ENCODE peak calls at places on chromosomes 5 and 9, in six cellular contexts. One of them, this sample, is unnamed. For H3K4me1 and H3K27me3, the result is how much of the 10 kb centered on the place peaks cover.

GRCh38 chr9:110602281-110602680 is 22.7 kb upstream of the SVEP1 start:
- DNase-seq in transverse colon: no peak
- DNase-seq in tibial nerve: no peak
- DNase-seq in K562: no peak
- DNase-seq in HepG2: no peak
- DNase-seq in heart left ventricle: no peak
- DNase-seq in this sample: no peak

GRCh38 chr5:154038241-154038603 is 488 bp downstream of the FAM114A2 start:
- DNase-seq in transverse colon: peak
- DNase-seq in tibial nerve: no peak
- DNase-seq in K562: peak
- DNase-seq in HepG2: peak
- DNase-seq in heart left ventricle: peak
- DNase-seq in this sample: peak

GRCh38 chr9:93597142-93597706 is 20.8 kb downstream of the PHF2 start:
- DNase-seq in transverse colon: no peak
- DNase-seq in tibial nerve: no peak
- DNase-seq in K562: no peak
- DNase-seq in HepG2: no peak
- DNase-seq in heart left ventricle: no peak
- DNase-seq in this sample: no peak

GRCh38 chr5:32225445-32225844 is 51.3 kb upstream of the GOLPH3 start:
- DNase-seq in transverse colon: no peak
- DNase-seq in tibial nerve: peak
- DNase-seq in K562: no peak
- DNase-seq in HepG2: peak
- DNase-seq in heart left ventricle: no peak
- DNase-seq in this sample: peak

GRCh38 chr5:177271113-177271512 is 32.4 kb downstream of the RAB24 start:
- DNase-seq in transverse colon: no peak
- DNase-seq in tibial nerve: no peak
- DNase-seq in K562: no peak
- DNase-seq in HepG2: no peak
- DNase-seq in heart left ventricle: no peak
- DNase-seq in this sample: no peak

GRCh38 chr5:164013077-164013670 is 507.8 kb downstream of the MAT2B start:
- DNase-seq in transverse colon: peak
- DNase-seq in tibial nerve: peak
- DNase-seq in K562: peak
- DNase-seq in HepG2: peak
- DNase-seq in heart left ventricle: peak
- DNase-seq in this sample: peak

GRCh38 chr9:114276908-114277821 is 45.7 kb upstream of the ORM1 start:
- DNase-seq in transverse colon: no peak
- DNase-seq in tibial nerve: no peak
- DNase-seq in K562: no peak
- DNase-seq in HepG2: no peak
- DNase-seq in heart left ventricle: peak
- DNase-seq in this sample: no peak

GRCh38 chr5:54626407-54626806 is 108.8 kb downstream of the SNX18 start:
- DNase-seq in transverse colon: no peak
- DNase-seq in tibial nerve: no peak
- DNase-seq in K562: no peak
- DNase-seq in HepG2: no peak
- DNase-seq in heart left ventricle: no peak
- DNase-seq in this sample: no peak

GRCh38 chr5:139954022-139954421 is 89.1 kb downstream of the NRG2 start:
- DNase-seq in transverse colon: no peak
- DNase-seq in tibial nerve: no peak
- DNase-seq in K562: no peak
- DNase-seq in HepG2: no peak
- DNase-seq in heart left ventricle: no peak
- DNase-seq in this sample: peak

GRCh38 chr5:73311291-73312110 is 137.1 kb downstream of the FOXD1 start:
- DNase-seq in transverse colon: no peak
- DNase-seq in tibial nerve: no peak
- DNase-seq in K562: no peak
- DNase-seq in HepG2: no peak
- DNase-seq in heart left ventricle: no peak
- DNase-seq in this sample: no peak

GRCh38 chr9:123257276-123257675 is 11.1 kb downstream of the STRBP start:
- DNase-seq in transverse colon: peak
- DNase-seq in tibial nerve: no peak
- DNase-seq in K562: no peak
- DNase-seq in HepG2: no peak
- DNase-seq in heart left ventricle: no peak
- DNase-seq in this sample: no peak

GRCh38 chr9:111037744-111038335 is 430 bp downstream of the LPAR1 start:
- DNase-seq in transverse colon: peak
- DNase-seq in tibial nerve: no peak
- DNase-seq in K562: no peak
- DNase-seq in HepG2: peak
- DNase-seq in heart left ventricle: peak
- DNase-seq in this sample: peak

GRCh38 chr9:16243798-16244197 is 626.7 kb downstream of the BNC2 start:
- DNase-seq in transverse colon: no peak
- DNase-seq in tibial nerve: no peak
- DNase-seq in K562: no peak
- DNase-seq in HepG2: no peak
- DNase-seq in heart left ventricle: no peak
- DNase-seq in this sample: no peak

GRCh38 chr5:58849995-58850667 is 267.3 kb downstream of the RAB3C start:
- DNase-seq in transverse colon: peak
- DNase-seq in tibial nerve: no peak
- DNase-seq in K562: peak
- DNase-seq in HepG2: peak
- DNase-seq in heart left ventricle: no peak
- DNase-seq in this sample: peak

GRCh38 chr5:177086918-177087706 is 397 bp downstream of the FGFR4 start:
- DNase-seq in transverse colon: peak
- DNase-seq in tibial nerve: no peak
- DNase-seq in K562: peak
- DNase-seq in HepG2: peak
- DNase-seq in heart left ventricle: no peak
- DNase-seq in this sample: no peak

GRCh38 chr9:128294142-128294541 is 18.1 kb downstream of the SWI5 start:
- DNase-seq in transverse colon: no peak
- DNase-seq in tibial nerve: no peak
- DNase-seq in K562: no peak
- DNase-seq in HepG2: no peak
- DNase-seq in heart left ventricle: no peak
- DNase-seq in this sample: no peak

GRCh38 chr9:29021632-29022031 is 1448.4 kb upstream of the C9orf72 start:
- DNase-seq in transverse colon: no peak
- DNase-seq in tibial nerve: no peak
- DNase-seq in K562: no peak
- DNase-seq in HepG2: no peak
- DNase-seq in heart left ventricle: no peak
- DNase-seq in this sample: no peak

GRCh38 chr5:94618029-94618492 is 343 bp downstream of the KIAA0825 start:
- DNase-seq in transverse colon: peak
- DNase-seq in tibial nerve: no peak
- DNase-seq in K562: peak
- DNase-seq in HepG2: peak
- DNase-seq in heart left ventricle: peak
- DNase-seq in this sample: peak

GRCh38 chr5:102856374-102856748 is 101.3 kb downstream of the PAM start:
- DNase-seq in transverse colon: no peak
- DNase-seq in tibial nerve: no peak
- DNase-seq in K562: no peak
- DNase-seq in HepG2: no peak
- DNase-seq in heart left ventricle: no peak
- DNase-seq in this sample: no peak

GRCh38 chr5:97266576-97266975 is 83.5 kb upstream of the RIOK2 start:
- DNase-seq in transverse colon: no peak
- DNase-seq in tibial nerve: peak
- DNase-seq in K562: no peak
- DNase-seq in HepG2: no peak
- DNase-seq in heart left ventricle: peak
- DNase-seq in this sample: peak

GRCh38 chr5:122192883-122193496 is 63.6 kb downstream of the ZNF474 start:
- DNase-seq in transverse colon: no peak
- DNase-seq in tibial nerve: peak
- DNase-seq in K562: peak
- DNase-seq in HepG2: peak
- DNase-seq in heart left ventricle: no peak
- DNase-seq in this sample: peak

GRCh38 chr9:81473206-81473605 is 216.1 kb downstream of the TLE1 start:
- DNase-seq in transverse colon: no peak
- DNase-seq in tibial nerve: no peak
- DNase-seq in K562: no peak
- DNase-seq in HepG2: no peak
- DNase-seq in heart left ventricle: no peak
- DNase-seq in this sample: no peak

GRCh38 chr9:81474792-81475191 is 214.6 kb downstream of the TLE1 start:
- DNase-seq in transverse colon: no peak
- DNase-seq in tibial nerve: no peak
- DNase-seq in K562: no peak
- DNase-seq in HepG2: no peak
- DNase-seq in heart left ventricle: no peak
- DNase-seq in this sample: no peak

GRCh38 chr9:81472701-81473100 is 216.6 kb downstream of the TLE1 start:
- DNase-seq in transverse colon: no peak
- DNase-seq in tibial nerve: no peak
- DNase-seq in K562: no peak
- DNase-seq in HepG2: no peak
- DNase-seq in heart left ventricle: no peak
- DNase-seq in this sample: no peak

GRCh38 chr9:81474125-81474524 is 215.2 kb downstream of the TLE1 start:
- DNase-seq in transverse colon: no peak
- DNase-seq in tibial nerve: no peak
- DNase-seq in K562: no peak
- DNase-seq in HepG2: no peak
- DNase-seq in heart left ventricle: no peak
- DNase-seq in this sample: no peak

DNA sequence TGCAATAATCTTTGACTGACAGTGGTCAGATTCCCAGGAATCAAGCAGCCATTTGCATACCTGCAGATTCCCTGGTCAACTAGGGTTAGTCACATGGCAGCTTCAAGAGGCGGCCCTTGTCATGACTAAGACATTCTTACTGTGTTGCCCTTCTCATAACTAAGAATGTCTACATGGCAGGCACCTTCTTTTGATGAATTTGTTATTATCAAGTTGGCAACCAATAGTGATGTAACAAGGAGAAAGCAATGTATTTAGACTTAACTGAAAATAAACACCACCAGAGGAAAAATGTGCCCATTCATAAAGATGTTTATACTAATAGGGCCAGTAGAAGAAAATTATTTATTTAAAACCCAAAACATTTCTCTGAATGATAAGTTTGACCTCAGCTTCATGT is 215.6 kb downstream of the TLE1 start:
- DNase-seq in transverse colon: no peak
- DNase-seq in tibial nerve: no peak
- DNase-seq in K562: no peak
- DNase-seq in HepG2: no peak
- DNase-seq in heart left ventricle: no peak
- DNase-seq in this sample: no peak
- H3K4me1 ChIP-seq in transverse colon: under half
- H3K4me1 ChIP-seq in tibial nerve: under half
- H3K4me1 ChIP-seq in K562: under half
- H3K4me1 ChIP-seq in HepG2: under half
- H3K4me1 ChIP-seq in heart left ventricle: under half
- H3K4me1 ChIP-seq in this sample: under half

DNA sequence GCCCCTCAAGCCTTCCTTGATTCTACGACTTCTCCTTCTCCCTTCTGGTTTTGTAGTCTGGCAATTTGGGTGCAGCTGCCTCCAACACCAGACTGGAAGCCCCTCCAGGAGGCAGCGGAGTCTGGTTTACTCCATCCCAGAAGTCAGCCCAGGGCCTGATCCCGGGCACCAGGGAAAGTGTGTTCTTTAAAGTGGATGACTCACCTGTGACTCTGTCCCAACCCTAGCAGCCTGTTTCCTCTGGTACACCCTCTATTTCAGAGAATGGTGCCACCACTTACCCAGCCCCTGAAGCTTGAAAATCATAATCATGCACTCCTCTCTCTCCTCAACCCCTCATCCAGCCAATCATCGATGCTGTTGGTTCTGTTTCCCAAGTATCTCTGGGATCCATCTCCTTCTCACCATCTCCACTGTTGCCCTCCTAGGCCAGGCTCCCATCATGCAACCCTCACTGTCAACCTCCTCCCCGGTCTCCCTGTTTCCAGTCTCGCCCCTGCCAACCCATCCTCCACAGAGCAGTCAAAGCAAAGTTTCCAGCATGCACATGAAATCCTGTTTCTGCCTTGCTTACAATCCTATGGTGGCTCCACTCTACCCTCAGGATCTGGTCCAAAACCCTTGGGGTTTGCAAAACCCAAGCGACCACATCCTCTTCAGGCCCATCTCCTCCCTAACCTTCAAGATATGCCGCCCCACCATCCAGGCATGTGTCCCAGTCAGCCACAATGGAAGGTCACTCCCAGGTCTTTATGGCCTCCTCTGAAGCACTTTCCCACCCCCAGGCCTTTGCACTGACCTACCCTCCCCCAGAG is 10.5 kb downstream of the LHX6 start:
- DNase-seq in transverse colon: no peak
- DNase-seq in tibial nerve: no peak
- DNase-seq in K562: no peak
- DNase-seq in HepG2: no peak
- DNase-seq in heart left ventricle: no peak
- DNase-seq in this sample: no peak
- H3K27me3 ChIP-seq in transverse colon: half or more
- H3K27me3 ChIP-seq in tibial nerve: half or more
- H3K27me3 ChIP-seq in K562: under half
- H3K27me3 ChIP-seq in HepG2: under half
- H3K27me3 ChIP-seq in heart left ventricle: half or more
- H3K27me3 ChIP-seq in this sample: under half

GRCh38 chr5:133612021-133612860 is at the start of gene FSTL4:
- DNase-seq in transverse colon: peak
- DNase-seq in tibial nerve: no peak
- DNase-seq in K562: no peak
- DNase-seq in HepG2: no peak
- DNase-seq in heart left ventricle: no peak
- DNase-seq in this sample: peak
- TF ChIP-seq POLR2A in transverse colon: no peak
- TF ChIP-seq POLR2A in tibial nerve: no peak
- TF ChIP-seq POLR2A in K562: no peak
- TF ChIP-seq POLR2A in HepG2: no peak
- TF ChIP-seq POLR2A in heart left ventricle: no peak
- TF ChIP-seq POLR2A in this sample: no peak

DNA sequence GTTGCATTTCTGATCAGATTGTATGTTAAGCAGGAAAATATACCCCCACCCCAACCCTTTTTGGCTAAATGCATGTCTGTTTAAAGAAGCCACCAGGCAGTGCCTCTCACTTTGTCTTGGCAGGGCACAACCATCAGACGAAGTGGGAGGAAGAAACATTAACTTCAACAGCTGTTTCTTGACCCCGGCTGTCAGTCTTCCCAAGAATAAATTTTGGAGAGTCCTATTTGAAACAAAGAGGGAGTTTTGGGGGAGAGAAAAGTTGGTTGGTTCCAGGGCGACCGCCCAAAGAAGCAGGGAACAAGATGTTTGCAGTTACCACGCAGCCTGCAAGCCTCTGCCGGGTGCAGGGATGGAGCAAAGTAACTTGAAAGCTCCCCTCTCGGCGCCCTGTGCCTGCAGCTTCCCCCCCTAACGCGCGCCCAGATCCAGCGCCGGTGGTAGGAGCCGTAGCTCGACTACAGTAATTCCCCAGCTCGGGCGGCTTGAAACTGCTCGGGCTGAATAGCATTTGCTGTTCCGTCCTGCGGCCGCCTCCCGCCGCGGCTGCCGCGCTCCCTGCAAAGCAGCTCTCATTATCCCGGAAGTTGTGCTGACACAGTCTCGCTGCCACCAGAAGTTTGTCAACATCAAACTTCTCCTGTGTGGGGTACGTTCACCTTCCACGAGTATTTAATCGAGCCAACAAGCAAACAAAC is 100.7 kb upstream of the SSBP2 start:
- DNase-seq in transverse colon: peak
- DNase-seq in tibial nerve: peak
- DNase-seq in K562: peak
- DNase-seq in HepG2: peak
- DNase-seq in heart left ventricle: peak
- DNase-seq in this sample: peak
- H3K4me1 ChIP-seq in transverse colon: under half
- H3K4me1 ChIP-seq in tibial nerve: under half
- H3K4me1 ChIP-seq in K562: under half
- H3K4me1 ChIP-seq in HepG2: under half
- H3K4me1 ChIP-seq in heart left ventricle: half or more
- H3K4me1 ChIP-seq in this sample: under half

This sample was measured in testis.